ENCODE peak calls at places on chromosomes 1 and 21, in seven cellular contexts. W is pancreas, C is brain microvascular endothelial cell, G is GM03348, L is GM20000, O is NCI-H1105, X is amniotic stem cell. R is an unnamed sample.
A peak's percentile ranks its signal among the peaks of the same experiment; 100 is the strongest.

GRCh38 chr21:41426656-41427311 is 745 bp downstream of the MX1 start:
- DNase-seq in W (no peak), C (no peak), G (no peak), L (no peak), O (no peak), X (no peak), R (no peak)

GRCh38 chr21:33299181-33299752 is 25.5 kb upstream of the IFNAR1 start:
- DNase-seq in W (no peak), C (no peak), G (no peak), L (peak; percentile 56), O (no peak), X (no peak), R (no peak)

GRCh38 chr1:11927866-11928592 is 1.8 kb upstream of the KIAA2013 start:
- DNase-seq in W (no peak), C (no peak), G (no peak), L (no peak), O (no peak), X (no peak), R (no peak)

GRCh38 chr1:53062731-53063591 is 948 bp downstream of the PODN start:
- DNase-seq in W (peak; percentile 60), C (no peak), G (peak; percentile 42), L (no peak), O (no peak), X (no peak), R (no peak)

GRCh38 chr21:16583567-16583966 is 853.8 kb downstream of the USP25 start:
- DNase-seq in W (no peak), C (no peak), G (no peak), L (no peak), O (no peak), X (no peak), R (no peak)

GRCh38 chr1:67713071-67713806 is 28.2 kb downstream of the GADD45A start:
- DNase-seq in W (no peak), C (peak; percentile 81), G (peak; percentile 58), L (no peak), O (peak; percentile 90), X (peak; percentile 37), R (peak; percentile 87)

GRCh38 chr1:119987112-119987511 is 82.3 kb downstream of the NOTCH2 start:
- DNase-seq in W (no peak), C (peak; percentile 92), G (peak; percentile 67), L (no peak), O (no peak), X (peak; percentile 84), R (peak; percentile 95)

GRCh38 chr1:91171906-91172305 is 150.1 kb upstream of the ZNF644 start:
- DNase-seq in W (no peak), C (no peak), G (no peak), L (no peak), O (no peak), X (no peak), R (no peak)

GRCh38 chr21:39613029-39613934 is 542 bp downstream of the B3GALT5 start:
- DNase-seq in W (no peak), C (no peak), G (no peak), L (no peak), O (no peak), X (no peak), R (peak; percentile 11)

GRCh38 chr1:30749691-30750583 is 7.6 kb downstream of the LAPTM5 start:
- DNase-seq in W (no peak), C (no peak), G (no peak), L (no peak), O (no peak), X (no peak), R (no peak)

GRCh38 chr1:59125711-59126320 is 171.1 kb upstream of the FGGY start:
- DNase-seq in W (no peak), C (no peak), G (peak; percentile 16), L (no peak), O (no peak), X (no peak), R (peak; percentile 45)

GRCh38 chr1:155977607-155978324 is 581 bp downstream of the ARHGEF2 start:
- DNase-seq in W (no peak), C (no peak), G (peak; percentile 71), L (peak; percentile 60), O (peak; percentile 11), X (no peak), R (no peak)